ENCODE peak calls at places on chromosome 10, in five cellular contexts. F, Y, J, D and V are unnamed samples.
A peak's percentile ranks its signal among the peaks of the same experiment; 100 is the strongest.

GRCh38 chr10:123890246-123890645 is 1.4 kb downstream of the CPXM2 start:
- DNase-seq in D (no peak), F (no peak), J (peak; percentile 50), Y (no peak), V (no peak)

GRCh38 chr10:79176052-79176501 is 107.3 kb downstream of the ZMIZ1 start:
- DNase-seq in J (peak; percentile 35), D (no peak), Y (no peak), F (no peak), V (no peak)

GRCh38 chr10:92419740-92420553 is 129.0 kb downstream of the MARCHF5 start:
- DNase-seq in J (peak; percentile 30), F (no peak), D (no peak), Y (no peak), V (no peak)

GRCh38 chr10:70685461-70685911 is 13.2 kb downstream of the ADAMTS14 start:
- DNase-seq in J (no peak), D (no peak), Y (no peak), F (no peak), V (no peak)

GRCh38 chr10:73469579-73469978 is 26.2 kb downstream of the PPP3CB start:
- DNase-seq in F (no peak), J (no peak), D (peak; percentile 23), Y (no peak), V (no peak)

GRCh38 chr10:97498841-97499560 is at the start of gene UBTD1:
- DNase-seq in D (peak; percentile 43), F (peak; percentile 33), Y (no peak), J (peak; percentile 37), V (no peak)

GRCh38 chr10:133474027-133474426 is 20.3 kb downstream of the SCART1 start:
- DNase-seq in F (no peak), Y (no peak), J (no peak), D (no peak), V (no peak)

GRCh38 chr10:35091994-35092393 is 1.9 kb upstream of the CUL2 start:
- DNase-seq in D (no peak), F (no peak), J (no peak), Y (no peak), V (no peak)

GRCh38 chr10:102231357-102232318 is 5.5 kb downstream of the ELOVL3 start:
- DNase-seq in D (peak; percentile 81), Y (peak; percentile 40), F (no peak), J (no peak), V (no peak)

GRCh38 chr10:60048146-60048545 is 141.8 kb upstream of the CCDC6 start:
- DNase-seq in J (peak; percentile 58), F (peak; percentile 18), D (no peak), Y (peak; percentile 18), V (no peak)

GRCh38 chr10:52653510-52653909 is 119.1 kb downstream of the MBL2 start:
- DNase-seq in Y (no peak), J (no peak), D (no peak), F (no peak), V (no peak)

GRCh38 chr10:95431900-95432342 is 129.2 kb downstream of the SORBS1 start:
- DNase-seq in Y (no peak), D (no peak), F (peak; percentile 21), J (no peak), V (no peak)

GRCh38 chr10:27369832-27370231 is 129.2 kb upstream of the ACBD5 start:
- DNase-seq in D (no peak), J (peak; percentile 25), F (no peak), Y (no peak), V (no peak)
- TF ChIP-seq CTCF in D (no peak), J (no peak), F (peak; percentile 36), Y (peak; percentile 40), V (no peak)

GRCh38 chr10:32211046-32211363 is 136.0 kb downstream of the EPC1 start:
- DNase-seq in J (no peak), D (no peak), F (no peak), Y (no peak), V (no peak)
- TF ChIP-seq CTCF in J (no peak), D (no peak), F (no peak), Y (peak; percentile 49), V (no peak)

GRCh38 chr10:58957517-58957916 is 218.9 kb upstream of the PHYHIPL start:
- DNase-seq in J (no peak), Y (no peak), F (no peak), D (no peak), V (no peak)

GRCh38 chr10:58963723-58964124 is 212.7 kb upstream of the PHYHIPL start:
- DNase-seq in D (no peak), Y (no peak), F (no peak), J (no peak), V (no peak)

GRCh38 chr10:58967551-58968418 is 208.7 kb upstream of the PHYHIPL start:
- DNase-seq in J (no peak), Y (no peak), D (peak; percentile 18), F (peak; percentile 19), V (no peak)

GRCh38 chr10:58965855-58966254 is 210.6 kb upstream of the PHYHIPL start:
- DNase-seq in J (no peak), F (no peak), Y (no peak), D (no peak), V (no peak)

GRCh38 chr10:58963101-58963534 is 213.3 kb upstream of the PHYHIPL start:
- DNase-seq in Y (no peak), F (no peak), D (no peak), J (no peak), V (no peak)
- TF ChIP-seq CTCF in Y (peak; percentile 4), F (peak; percentile 29), D (peak; percentile 4), J (no peak), V (no peak)

DNA sequence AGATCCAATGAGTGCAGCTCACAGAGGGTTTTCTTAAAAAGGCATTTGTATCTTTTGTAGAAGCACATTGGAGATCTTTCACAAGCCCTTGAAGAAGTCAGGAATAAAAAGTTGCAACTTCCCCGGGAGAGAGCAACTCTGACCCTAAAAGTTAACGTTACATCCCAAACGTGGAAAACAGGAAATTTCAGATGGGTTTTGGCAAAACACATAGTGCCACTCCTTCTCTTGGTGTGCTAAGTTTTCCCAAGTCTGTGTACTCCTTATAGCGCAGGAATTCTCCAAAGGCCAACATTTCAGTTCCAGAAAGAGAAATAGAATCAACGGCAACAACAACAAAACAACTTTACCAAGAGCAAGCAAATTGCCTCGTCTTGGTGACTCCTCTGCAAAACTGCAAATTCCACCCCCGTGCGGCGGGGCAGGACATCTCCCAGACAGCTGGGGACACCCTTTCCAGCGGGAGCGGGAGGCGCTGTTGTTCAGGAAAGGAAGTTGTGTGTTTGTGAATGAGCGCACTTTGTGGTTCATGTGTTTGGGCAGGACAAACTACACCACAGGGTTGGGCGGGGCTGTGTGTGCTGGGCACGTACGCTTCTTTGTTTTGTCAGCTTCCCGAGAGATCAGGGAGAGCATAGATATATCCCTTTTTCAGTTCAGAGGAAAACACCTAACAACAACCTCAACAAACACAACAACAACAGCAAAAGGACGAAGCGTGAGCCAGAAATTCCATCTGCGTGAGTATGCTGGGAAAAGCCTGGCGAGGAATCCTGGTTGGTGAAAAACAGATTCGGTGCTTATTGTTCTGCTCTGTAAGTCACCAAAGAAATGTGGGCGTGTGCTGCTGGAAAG is 294.7 kb upstream of the PITRM1 start:
- DNase-seq in J (peak; percentile 99), Y (peak; percentile 93), D (no peak), F (peak; percentile 97), V (no peak)
- TF ChIP-seq CTCF in J (peak; percentile 24), Y (peak; percentile 98), D (no peak), F (peak; percentile 54), V (peak; percentile 11)

GRCh38 chr10:44990965-44991364 is 9.8 kb upstream of the ZNF22 start:
- DNase-seq in Y (no peak), F (no peak), D (no peak), J (no peak), V (no peak)

GRCh38 chr10:44989621-44990301 is 11.0 kb upstream of the ZNF22 start:
- DNase-seq in J (no peak), D (no peak), Y (no peak), F (no peak), V (no peak)

GRCh38 chr10:44991571-44991970 is 9.2 kb upstream of the ZNF22 start:
- DNase-seq in Y (no peak), D (no peak), J (no peak), F (no peak), V (no peak)

GRCh38 chr10:44988957-44989620 is 10.5 kb upstream of the DEPP1 start:
- DNase-seq in Y (no peak), F (no peak), D (no peak), J (no peak), V (peak; percentile 6)

GRCh38 chr10:44990302-44990655 is 10.4 kb upstream of the ZNF22 start:
- DNase-seq in D (no peak), Y (no peak), F (no peak), J (peak; percentile 18), V (no peak)
- TF ChIP-seq CTCF in D (peak; percentile 28), Y (peak; percentile 41), F (no peak), J (no peak), V (no peak)

GRCh38 chr10:64648915-64649314 is 1127.7 kb downstream of the REEP3 start:
- DNase-seq in F (no peak), J (no peak), Y (peak; percentile 26), D (no peak), V (no peak)
- TF ChIP-seq CTCF in F (no peak), J (no peak), Y (no peak), D (no peak), V (no peak)

GRCh38 chr10:113992601-113993011 is 51.1 kb upstream of the ADRB1 start:
- DNase-seq in J (peak; percentile 11), D (no peak), Y (no peak), F (peak; percentile 3), V (no peak)
- TF ChIP-seq CTCF in J (no peak), D (no peak), Y (no peak), F (no peak), V (no peak)

GRCh38 chr10:32057041-32057372 is 782 bp upstream of the KIF5B start:
- DNase-seq in Y (no peak), D (no peak), F (no peak), J (no peak), V (no peak)

GRCh38 chr10:32059472-32059871 is 3.2 kb upstream of the KIF5B start:
- DNase-seq in D (no peak), F (no peak), J (no peak), Y (no peak), V (no peak)

GRCh38 chr10:32054087-32054486 is 2.1 kb downstream of the KIF5B start:
- DNase-seq in Y (no peak), D (no peak), F (peak; percentile 53), J (peak; percentile 83), V (no peak)

GRCh38 chr10:32056136-32057040 is at the start of gene KIF5B:
- DNase-seq in Y (peak; percentile 60), J (peak; percentile 83), F (peak; percentile 79), D (peak; percentile 98), V (peak; percentile 66)

GRCh38 chr10:32055478-32056135 is 618 bp downstream of the KIF5B start:
- DNase-seq in D (peak; percentile 71), F (peak; percentile 63), J (peak; percentile 52), Y (no peak), V (peak; percentile 40)
- TF ChIP-seq CTCF in D (no peak), F (no peak), J (peak; percentile 28), Y (no peak), V (no peak)